ENCODE peak calls at places on chromosomes 11 and 22, in four cellular contexts. E, N, F and G are unnamed samples.

GRCh38 chr11:94767292-94767690 is 865 bp upstream of the AMOTL1 start:
- DNase-seq in E (no peak), N (no peak), F (no peak), G (no peak)

GRCh38 chr11:17388609-17389204 is at the start of gene KCNJ11:
- DNase-seq in E (no peak), N (no peak), F (no peak), G (no peak)

GRCh38 chr11:15875393-15875792 is 481.0 kb downstream of the SOX6 start:
- DNase-seq in E (no peak), N (no peak), F (no peak), G (no peak)

GRCh38 chr11:82998697-82999096 is 73.0 kb downstream of the RAB30 start:
- DNase-seq in E (no peak), N (no peak), F (no peak), G (no peak)

GRCh38 chr11:69481393-69481844 is at the start of gene LINC01488:
- DNase-seq in E (no peak), N (no peak), F (no peak), G (no peak)

GRCh38 chr11:36372101-36372767 is 76.1 kb downstream of the PRR5L start:
- DNase-seq in E (no peak), N (no peak), F (no peak), G (no peak)

GRCh38 chr11:116379185-116379828 is 393.5 kb downstream of the BUD13 start:
- DNase-seq in E (no peak), N (no peak), F (peak; percentile 22), G (no peak)

GRCh38 chr22:37442537-37442936 is 15.3 kb upstream of the ELFN2 start:
- DNase-seq in E (no peak), N (no peak), F (no peak), G (no peak)

GRCh38 chr11:2089536-2090165 is 49.5 kb downstream of the IGF2 start:
- DNase-seq in E (no peak), N (no peak), F (no peak), G (peak; percentile 71)

GRCh38 chr11:114073506-114074381 is 14.2 kb downstream of the ZBTB16 start:
- DNase-seq in E (no peak), N (no peak), F (no peak), G (no peak)

GRCh38 chr22:37982151-37982838 is 2.1 kb downstream of the SOX10 start:
- DNase-seq in E (no peak), N (no peak), F (no peak), G (no peak)

GRCh38 chr11:126703661-126704060 is 296.9 kb downstream of the KIRREL3 start:
- DNase-seq in E (no peak), N (no peak), F (no peak), G (no peak)

GRCh38 chr11:113663567-113663966 is 42.5 kb downstream of the TMPRSS5 start:
- DNase-seq in E (no peak), N (no peak), F (no peak), G (no peak)

GRCh38 chr11:75654314-75654713 is 14.5 kb downstream of the MAP6 start:
- DNase-seq in E (no peak), N (no peak), F (no peak), G (peak; percentile 57)

GRCh38 chr11:26493616-26494015 is 78.4 kb downstream of the MUC15 start:
- DNase-seq in E (no peak), N (no peak), F (no peak), G (no peak)

GRCh38 chr22:19438286-19438685 is 5.9 kb downstream of the MRPL40 start:
- DNase-seq in E (no peak), N (no peak), F (no peak), G (no peak)

GRCh38 chr11:118677977-118678376 is 1.5 kb downstream of the TREH start:
- DNase-seq in E (no peak), N (no peak), F (no peak), G (no peak)

GRCh38 chr22:46062971-46063631 is 86.1 kb upstream of the WNT7B start:
- DNase-seq in E (no peak), N (no peak), F (no peak), G (no peak)

GRCh38 chr22:20571531-20572007 is 64.2 kb downstream of the MED15 start:
- DNase-seq in E (no peak), N (no peak), F (no peak), G (no peak)

GRCh38 chr11:111528557-111528956 is 12.0 kb upstream of the LAYN start:
- DNase-seq in E (no peak), N (no peak), F (no peak), G (no peak)

GRCh38 chr11:17263803-17264202 is 12.7 kb upstream of the NUCB2 start:
- DNase-seq in E (no peak), N (no peak), F (no peak), G (no peak)

GRCh38 chr11:19374189-19374588 is 133.4 kb upstream of the E2F8 start:
- DNase-seq in E (no peak), N (peak; percentile 81), F (no peak), G (peak; percentile 75)

GRCh38 chr22:38132794-38133193 is 22.3 kb upstream of the BAIAP2L2 start:
- DNase-seq in E (no peak), N (no peak), F (no peak), G (no peak)

GRCh38 chr11:2472428-2473186 is 27.8 kb downstream of the KCNQ1 start:
- DNase-seq in E (no peak), N (no peak), F (no peak), G (no peak)

GRCh38 chr11:3901249-3902025 is 46.0 kb downstream of the STIM1 start:
- DNase-seq in E (no peak), N (no peak), F (no peak), G (no peak)

GRCh38 chr22:27074016-27074415 is 416.6 kb downstream of the MIAT start:
- DNase-seq in E (no peak), N (no peak), F (no peak), G (no peak)

GRCh38 chr11:34234086-34234740 is 123.6 kb downstream of the ABTB2 start:
- DNase-seq in E (no peak), N (peak; percentile 33), F (no peak), G (peak; percentile 72)

GRCh38 chr11:63142459-63142858 is 1.6 kb downstream of the SLC22A24 start:
- DNase-seq in E (no peak), N (no peak), F (no peak), G (no peak)

GRCh38 chr11:20353829-20354434 is 9.6 kb upstream of the HTATIP2 start:
- DNase-seq in E (no peak), N (no peak), F (no peak), G (no peak)

GRCh38 chr11:69396051-69396947 is 85.2 kb upstream of the LINC01488 start:
- DNase-seq in E (no peak), N (no peak), F (no peak), G (no peak)

GRCh38 chr11:13440100-13440855 is 22.7 kb downstream of the BTBD10 start:
- DNase-seq in E (no peak), N (peak; percentile 72), F (peak; percentile 22), G (peak; percentile 12)

GRCh38 chr22:22709719-22710445 is 65.5 kb downstream of the GGTLC2 start:
- DNase-seq in E (no peak), N (no peak), F (no peak), G (no peak)

GRCh38 chr11:120139316-120140069 is 1.6 kb upstream of the TRIM29 start:
- DNase-seq in E (no peak), N (no peak), F (no peak), G (no peak)

GRCh38 chr11:106468091-106468490 is 390.6 kb downstream of the AASDHPPT start:
- DNase-seq in E (no peak), N (no peak), F (no peak), G (no peak)

GRCh38 chr11:106468531-106468930 is 391.1 kb downstream of the AASDHPPT start:
- DNase-seq in E (no peak), N (no peak), F (no peak), G (no peak)

GRCh38 chr11:106464728-106465127 is 387.3 kb downstream of the AASDHPPT start:
- DNase-seq in E (no peak), N (no peak), F (no peak), G (no peak)

GRCh38 chr11:106467486-106467885 is 390.0 kb downstream of the AASDHPPT start:
- DNase-seq in E (no peak), N (no peak), F (no peak), G (no peak)

GRCh38 chr11:106466441-106467190 is 389.2 kb downstream of the AASDHPPT start:
- DNase-seq in E (no peak), N (no peak), F (no peak), G (no peak)
- TF ChIP-seq POLR2A in E (no peak), N (no peak), F (no peak), G (no peak)

GRCh38 chr22:21629262-21630149 is at the start of gene YDJC:
- DNase-seq in E (peak; percentile 53), N (peak; percentile 92), F (peak; percentile 92), G (peak; percentile 77)
- TF ChIP-seq POLR2A in E (peak; percentile 30), N (peak; percentile 51), F (peak; percentile 59), G (peak; percentile 74)

DNA sequence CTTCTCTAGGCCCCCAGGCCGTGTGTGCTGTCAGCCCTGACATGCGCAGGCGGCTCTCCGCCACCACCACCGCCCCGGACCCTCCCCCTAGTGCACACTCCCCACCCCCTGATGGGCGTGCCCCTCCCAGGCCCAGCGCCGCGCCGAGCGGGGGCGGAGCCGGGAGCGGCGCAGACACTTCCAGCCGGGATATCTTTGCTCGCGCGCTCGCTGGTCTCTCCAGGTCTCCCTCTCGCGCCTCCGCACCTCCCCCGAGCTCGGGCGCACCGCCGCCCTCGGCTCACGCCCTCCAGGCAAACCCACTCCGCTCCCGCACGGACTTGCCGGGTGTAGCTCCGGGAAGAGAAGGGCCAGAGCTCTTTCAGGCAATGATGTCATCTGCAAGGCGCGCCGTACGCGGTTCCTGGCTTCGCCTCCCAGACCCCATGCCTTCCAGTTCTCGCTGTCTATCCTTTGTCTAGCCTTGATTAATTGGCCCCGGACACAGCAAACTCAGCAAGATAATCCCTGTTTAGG is at the start of gene SCN3B:
- DNase-seq in E (no peak), N (peak; percentile 47), F (peak; percentile 73), G (peak; percentile 30)
- TF ChIP-seq POLR2A in E (no peak), N (no peak), F (no peak), G (no peak)

DNA sequence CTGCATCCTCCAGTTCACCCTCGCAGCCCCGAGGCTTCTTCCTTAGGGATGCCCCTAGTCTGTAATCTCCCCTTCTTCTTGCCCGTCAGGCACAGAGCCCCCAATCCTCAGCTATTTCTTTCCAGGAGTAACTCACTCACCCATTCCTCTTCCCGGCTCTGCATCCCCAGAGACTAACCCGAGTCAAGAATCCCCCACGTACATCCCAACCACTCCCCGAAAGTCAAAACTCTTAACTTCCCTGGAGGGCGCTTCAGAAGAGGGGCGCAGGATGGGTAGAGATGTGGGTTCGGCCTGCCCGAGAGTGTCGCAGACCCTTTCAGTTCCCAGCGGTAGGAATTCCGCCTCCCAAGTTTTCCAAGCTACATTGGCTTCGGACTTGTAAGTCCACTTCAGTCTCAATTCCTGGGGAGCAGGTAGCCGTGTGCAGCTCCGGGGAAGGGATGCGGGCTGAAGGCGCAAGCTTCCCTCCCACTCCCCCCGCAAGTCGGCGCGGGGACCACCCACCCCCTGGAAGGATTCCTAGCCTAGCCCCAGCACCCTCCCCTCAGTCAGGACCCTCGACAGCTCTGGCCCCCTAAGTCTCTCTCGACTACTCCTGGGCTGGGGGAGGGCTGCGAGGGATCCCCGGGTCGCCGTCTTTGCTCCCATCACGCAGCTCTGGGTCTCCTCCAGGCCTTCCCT is 871 bp downstream of the BDNF start:
- DNase-seq in E (no peak), N (no peak), F (no peak), G (no peak)
- TF ChIP-seq POLR2A in E (no peak), N (no peak), F (no peak), G (no peak)

GRCh38 chr11:65868076-65868667 is 4.4 kb downstream of the EFEMP2 start:
- DNase-seq in E (no peak), N (no peak), F (no peak), G (no peak)
- TF ChIP-seq POLR2A in E (no peak), N (no peak), F (peak; percentile 10), G (peak; percentile 45)